ENCODE peak calls at places on chromosomes 12 and 14, in four cellular contexts. A is heart left ventricle, W is body of pancreas, H is A549. K is an unnamed sample.

GRCh38 chr12:93202688-93203087 is 175.0 kb upstream of the NUDT4 start:
- DNase-seq in W (no peak), H (no peak), A (no peak), K (no peak)

GRCh38 chr14:102544745-102545460 is 35.3 kb upstream of the ANKRD9 start:
- DNase-seq in W (no peak), H (no peak), A (no peak), K (peak)

GRCh38 chr12:120257041-120257821 is 8.3 kb downstream of the PXN start:
- DNase-seq in H (no peak), A (peak), W (peak), K (no peak)

GRCh38 chr14:51957950-51958349 is 31.4 kb upstream of the RTRAF start:
- DNase-seq in A (no peak), W (no peak), H (no peak), K (no peak)

GRCh38 chr14:36518586-36519430 is 1.2 kb downstream of the NKX2-1 start:
- DNase-seq in A (no peak), W (no peak), H (no peak), K (no peak)

GRCh38 chr12:40473979-40474378 is 218.3 kb upstream of the CNTN1 start:
- DNase-seq in A (no peak), H (no peak), W (no peak), K (no peak)

GRCh38 chr14:101183376-101184103 is 280.0 kb upstream of the RTL1 start:
- DNase-seq in H (no peak), W (no peak), A (no peak), K (no peak)

GRCh38 chr12:55034218-55034617 is 14.4 kb downstream of the NEUROD4 start:
- DNase-seq in H (no peak), W (no peak), A (no peak), K (no peak)

GRCh38 chr12:88298761-88299242 is 156.7 kb downstream of the TMTC3 start:
- DNase-seq in W (peak), H (peak), A (no peak), K (no peak)

GRCh38 chr12:93751864-93752610 is 74.9 kb downstream of the CRADD start:
- DNase-seq in A (no peak), W (no peak), H (no peak), K (no peak)

GRCh38 chr14:58638231-58639205 is 756 bp downstream of the DACT1 start:
- DNase-seq in A (peak), H (peak), W (peak), K (peak)

GRCh38 chr14:32366256-32366655 is 37.2 kb downstream of the AKAP6 start:
- DNase-seq in A (no peak), W (no peak), H (peak), K (no peak)

GRCh38 chr14:33900706-33901105 is 50.2 kb downstream of the EGLN3 start:
- DNase-seq in A (no peak), H (no peak), W (no peak), K (no peak)

GRCh38 chr14:29216774-29217232 is 450.2 kb downstream of the FOXG1 start:
- DNase-seq in W (no peak), H (no peak), A (no peak), K (no peak)

GRCh38 chr14:69682607-69683263 is 71.3 kb downstream of the SUSD6 start:
- DNase-seq in W (no peak), H (no peak), A (no peak), K (peak)

GRCh38 chr12:54522213-54522612 is 24.7 kb downstream of the NCKAP1L start:
- DNase-seq in H (no peak), W (no peak), A (no peak), K (no peak)

GRCh38 chr14:31933716-31934115 is 143.4 kb upstream of the ARHGAP5 start:
- DNase-seq in H (no peak), W (no peak), A (no peak), K (no peak)

GRCh38 chr12:47236109-47236714 is 156.5 kb upstream of the AMIGO2 start:
- DNase-seq in A (no peak), W (no peak), H (peak), K (no peak)

GRCh38 chr14:91154851-91155625 is 41.2 kb downstream of the DGLUCY start:
- DNase-seq in W (peak), A (peak), H (peak), K (peak)

GRCh38 chr14:59688224-59689170 is 111.9 kb upstream of the CCDC175 start:
- DNase-seq in W (peak), H (peak), A (no peak), K (peak)

GRCh38 chr14:96756745-96757144 is 40.4 kb upstream of the VRK1 start:
- DNase-seq in H (no peak), A (no peak), W (no peak), K (no peak)

GRCh38 chr12:63419119-63419518 is 249.2 kb downstream of the DPY19L2 start:
- DNase-seq in A (no peak), W (no peak), H (peak), K (peak)

GRCh38 chr12:127145929-127146789 is 1120.8 kb upstream of the TMEM132C start:
- DNase-seq in H (peak), A (peak), W (peak), K (peak)

GRCh38 chr14:26125039-26125438 is 472.8 kb downstream of the NOVA1 start:
- DNase-seq in A (no peak), W (no peak), H (no peak), K (no peak)

GRCh38 chr12:97435153-97435552 is 27.5 kb upstream of the RMST start:
- DNase-seq in A (no peak), W (no peak), H (no peak), K (no peak)

GRCh38 chr12:7915911-7916403 is 20.0 kb downstream of the SLC2A3 start:
- DNase-seq in H (no peak), A (no peak), W (no peak), K (no peak)

GRCh38 chr12:56221233-56221756 is 427 bp downstream of the RNF41 start:
- DNase-seq in A (peak), H (peak), W (peak), K (peak)

GRCh38 chr14:73243341-73243740 is 6.0 kb downstream of the PAPLN start:
- DNase-seq in H (no peak), A (no peak), W (no peak), K (no peak)

GRCh38 chr12:89263874-89264273 is 88.4 kb downstream of the DUSP6 start:
- DNase-seq in H (no peak), A (no peak), W (no peak), K (peak)

GRCh38 chr12:3913278-3913677 is 40.1 kb upstream of the PARP11 start:
- DNase-seq in A (no peak), H (no peak), W (no peak), K (no peak)

GRCh38 chr14:100096656-100097055 is 31.4 kb downstream of the EVL start:
- DNase-seq in H (no peak), A (no peak), W (no peak), K (no peak)

GRCh38 chr14:72958548-72958947 is 32.3 kb downstream of the DCAF4 start:
- DNase-seq in W (no peak), H (no peak), A (no peak), K (no peak)

GRCh38 chr14:99707921-99708320 is 23.8 kb downstream of the CYP46A1 start:
- DNase-seq in A (no peak), W (no peak), H (no peak), K (no peak)

GRCh38 chr12:68100241-68100640 is 59.3 kb downstream of the IFNG start:
- DNase-seq in W (no peak), A (no peak), H (no peak), K (no peak)

GRCh38 chr14:96683575-96684289 is 113.5 kb upstream of the VRK1 start:
- DNase-seq in W (no peak), A (no peak), H (no peak), K (no peak)

GRCh38 chr14:61569308-61569707 is 126.0 kb upstream of the HIF1A start:
- DNase-seq in H (no peak), A (no peak), W (no peak), K (no peak)
- H3K4me3 ChIP-seq in H (no peak), A (no peak), W (no peak), K (no peak)

GRCh38 chr12:116508145-116509121 is 50.7 kb upstream of the MAP1LC3B2 start:
- DNase-seq in H (peak), A (peak), W (no peak), K (no peak)
- H3K4me3 ChIP-seq in H (peak), A (peak), W (no peak), K (peak)

GRCh38 chr12:6250343-6250742 is 50.1 kb downstream of the CD9 start:
- DNase-seq in W (no peak), H (no peak), A (no peak), K (no peak)
- H3K4me3 ChIP-seq in W (no peak), H (no peak), A (no peak), K (no peak)

GRCh38 chr12:125988545-125988944 is 923.3 kb downstream of the AACS start:
- DNase-seq in W (no peak), A (no peak), H (no peak), K (no peak)

GRCh38 chr12:125989716-125990115 is 924.5 kb downstream of the AACS start:
- DNase-seq in H (no peak), W (no peak), A (no peak), K (no peak)

GRCh38 chr12:125981610-125982253 is 916.5 kb downstream of the AACS start:
- DNase-seq in H (no peak), A (no peak), W (no peak), K (no peak)

GRCh38 chr12:125983094-125983783 is 918.0 kb downstream of the AACS start:
- DNase-seq in A (no peak), W (peak), H (peak), K (no peak)

GRCh38 chr12:125983784-125984510 is 918.7 kb downstream of the AACS start:
- DNase-seq in W (peak), A (no peak), H (no peak), K (no peak)
- H3K4me3 ChIP-seq in W (peak), A (peak), H (peak), K (no peak)

GRCh38 chr14:105941226-105942166 is 415.1 kb downstream of the TMEM121 start:
- DNase-seq in H (no peak), W (no peak), A (no peak), K (no peak)
- H3K4me3 ChIP-seq in H (no peak), W (no peak), A (no peak), K (no peak)

GRCh38 chr12:53181935-53182334 is 1.2 kb upstream of the CSAD start:
- DNase-seq in W (no peak), A (no peak), H (no peak), K (no peak)

GRCh38 chr12:53180270-53180930 is at the start of the genes CSAD and ZNF740:
- DNase-seq in H (peak), W (peak), A (peak), K (peak)

GRCh38 chr12:53180931-53181645 is 363 bp upstream of the CSAD start:
- DNase-seq in H (peak), W (peak), A (peak), K (peak)

GRCh38 chr12:53184828-53185227 is 4.1 kb upstream of the CSAD start:
- DNase-seq in W (no peak), H (no peak), A (no peak), K (no peak)

DNA sequence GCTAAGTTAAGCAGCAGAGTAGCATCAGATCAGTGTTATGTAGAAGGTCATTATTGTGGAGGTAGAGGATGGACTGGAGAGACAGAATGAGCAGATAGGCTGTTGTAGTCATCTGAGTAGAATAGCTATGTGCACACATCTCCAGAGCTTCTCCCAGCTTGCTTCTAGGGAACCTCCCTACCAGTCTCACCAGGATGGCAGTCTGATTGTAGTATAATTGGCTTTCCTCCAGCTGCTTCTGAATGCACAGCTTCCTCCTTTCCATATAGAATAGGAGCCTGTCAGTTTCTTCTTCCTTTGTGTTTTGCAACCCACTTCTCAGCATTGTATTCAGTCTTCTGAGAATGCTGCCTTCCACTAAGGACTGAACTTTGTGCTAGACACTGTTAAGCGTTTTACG is 2.1 kb upstream of the CSAD start:
- DNase-seq in A (no peak), H (no peak), W (peak), K (peak)
- H3K4me3 ChIP-seq in A (peak), H (no peak), W (no peak), K (no peak)

DNA sequence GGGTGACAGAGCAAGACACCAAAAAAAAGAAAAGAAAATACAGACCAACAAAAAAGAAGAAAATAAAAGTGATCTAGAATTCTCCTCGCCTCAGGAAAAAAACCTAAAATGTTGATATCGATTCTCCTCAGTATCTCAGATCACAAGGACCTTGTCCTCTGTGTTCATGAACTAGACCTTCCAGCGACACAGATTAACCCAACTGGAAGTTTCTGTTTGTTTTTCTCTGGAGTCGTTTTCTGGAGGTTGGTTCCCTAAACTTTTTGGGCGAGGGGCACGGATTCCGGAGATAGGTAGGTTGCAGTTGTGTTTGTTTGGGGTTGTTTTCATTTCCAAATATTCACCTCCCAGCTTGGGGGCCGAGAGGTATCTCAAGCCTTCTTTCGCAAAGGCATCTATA is 559 bp upstream of the RFC5 start:
- DNase-seq in W (no peak), A (no peak), H (no peak), K (peak)
- H3K4me3 ChIP-seq in W (peak), A (peak), H (peak), K (no peak)

K was measured in small intestine.